ENCODE peak calls at places on chromosomes 7 and 10, in six cellular contexts. B, M, A, I, X and T are unnamed samples.

GRCh38 chr7:78124221-78124620 is 325.6 kb downstream of the PHTF2 start:
- DNase-seq in B (no peak), M (no peak), A (no peak), I (no peak), X (no peak), T (no peak)

GRCh38 chr10:34580643-34581042 is 234.5 kb downstream of the PARD3 start:
- DNase-seq in B (no peak), M (no peak), A (no peak), I (peak; percentile 100), X (no peak), T (no peak)

GRCh38 chr7:17318146-17318545 is 19.7 kb downstream of the AHR start:
- DNase-seq in B (no peak), M (no peak), A (no peak), I (no peak), X (no peak), T (no peak)

GRCh38 chr10:78831457-78831856 is 237.3 kb upstream of the ZMIZ1 start:
- DNase-seq in B (no peak), M (no peak), A (no peak), I (no peak), X (no peak), T (no peak)

GRCh38 chr7:44281811-44282600 is 43.4 kb downstream of the CAMK2B start:
- DNase-seq in B (no peak), M (no peak), A (no peak), I (no peak), X (no peak), T (peak; percentile 62)

GRCh38 chr7:35537067-35538023 is 157.6 kb downstream of the HERPUD2 start:
- DNase-seq in B (peak; percentile 89), M (peak; percentile 53), A (peak; percentile 76), I (peak; percentile 80), X (peak; percentile 72), T (peak; percentile 94)

GRCh38 chr10:58335306-58336005 is 650 bp downstream of the UBE2D1 start:
- DNase-seq in B (peak; percentile 42), M (peak; percentile 27), A (peak; percentile 37), I (peak; percentile 94), X (no peak), T (peak; percentile 49)

GRCh38 chr10:131580076-131580652 is 268.6 kb upstream of the TCERG1L start:
- DNase-seq in B (no peak), M (no peak), A (no peak), I (no peak), X (no peak), T (no peak)

GRCh38 chr7:87628780-87629569 is 777 bp downstream of the RUNDC3B start:
- DNase-seq in B (peak; percentile 59), M (peak; percentile 39), A (peak; percentile 29), I (no peak), X (peak; percentile 1), T (peak; percentile 75)

GRCh38 chr10:107687702-107688101 is 523.2 kb upstream of the SORCS1 start:
- DNase-seq in B (no peak), M (no peak), A (no peak), I (peak; percentile 9), X (no peak), T (no peak)

GRCh38 chr7:140027866-140028265 is 34.9 kb downstream of the PARP12 start:
- DNase-seq in B (no peak), M (no peak), A (no peak), I (no peak), X (no peak), T (no peak)

GRCh38 chr10:35336921-35337741 is 822 bp downstream of the CCNY start:
- DNase-seq in B (peak; percentile 52), M (no peak), A (peak; percentile 48), I (peak; percentile 77), X (peak; percentile 14), T (peak; percentile 67)

GRCh38 chr7:157150825-157151412 is 12.2 kb downstream of the UBE3C start:
- DNase-seq in B (peak; percentile 36), M (no peak), A (peak; percentile 28), I (no peak), X (no peak), T (no peak)

GRCh38 chr10:29191674-29192073 is 97.2 kb upstream of the LYZL1 start:
- DNase-seq in B (no peak), M (no peak), A (no peak), I (peak; percentile 17), X (no peak), T (no peak)

GRCh38 chr7:71308105-71308504 is 176.2 kb downstream of the GALNT17 start:
- DNase-seq in B (peak; percentile 86), M (no peak), A (no peak), I (no peak), X (no peak), T (peak; percentile 85)

GRCh38 chr10:102502029-102502336 is 529 bp downstream of the ACTR1A start:
- DNase-seq in B (peak; percentile 100), M (peak; percentile 100), A (peak; percentile 99), I (peak; percentile 97), X (peak; percentile 96), T (peak; percentile 99)

GRCh38 chr7:153524070-153524601 is 528.1 kb upstream of the DPP6 start:
- DNase-seq in B (peak; percentile 28), M (no peak), A (no peak), I (no peak), X (no peak), T (no peak)

GRCh38 chr10:83373659-83374058 is 765.6 kb upstream of the GHITM start:
- DNase-seq in B (peak; percentile 56), M (no peak), A (no peak), I (no peak), X (no peak), T (no peak)

GRCh38 chr7:101162551-101163280 is 2.7 kb downstream of the VGF start:
- DNase-seq in B (peak; percentile 59), M (no peak), A (no peak), I (peak; percentile 56), X (no peak), T (no peak)

GRCh38 chr7:148182264-148182663 is 408.3 kb upstream of the C7orf33 start:
- DNase-seq in B (no peak), M (no peak), A (no peak), I (no peak), X (no peak), T (no peak)

GRCh38 chr10:109067051-109067450 is 856.3 kb downstream of the XPNPEP1 start:
- DNase-seq in B (no peak), M (no peak), A (no peak), I (no peak), X (no peak), T (no peak)

GRCh38 chr10:77700086-77700485 is 62.5 kb upstream of the KCNMA1 start:
- DNase-seq in B (no peak), M (no peak), A (no peak), I (peak; percentile 97), X (no peak), T (no peak)

GRCh38 chr10:94623572-94623971 is 60.0 kb upstream of the CYP2C18 start:
- DNase-seq in B (no peak), M (no peak), A (no peak), I (no peak), X (no peak), T (no peak)

GRCh38 chr10:116270691-116271592 is 2.1 kb downstream of the GFRA1 start:
- DNase-seq in B (no peak), M (no peak), A (no peak), I (no peak), X (no peak), T (peak; percentile 77)

GRCh38 chr10:12826800-12827372 is 174.6 kb downstream of the CCDC3 start:
- DNase-seq in B (no peak), M (no peak), A (no peak), I (no peak), X (no peak), T (peak; percentile 74)

GRCh38 chr7:71486856-71487628 is 355.1 kb downstream of the GALNT17 start:
- DNase-seq in B (no peak), M (no peak), A (no peak), I (no peak), X (no peak), T (peak; percentile 48)

GRCh38 chr7:28732037-28732869 is 225.9 kb downstream of the TRIL start:
- DNase-seq in B (no peak), M (no peak), A (no peak), I (peak; percentile 46), X (no peak), T (no peak)

GRCh38 chr10:95841711-95842498 is 65.9 kb upstream of the CC2D2B start:
- DNase-seq in B (peak; percentile 71), M (peak; percentile 50), A (no peak), I (peak; percentile 72), X (no peak), T (no peak)

GRCh38 chr7:115009736-115010435 is 88.0 kb downstream of the MDFIC start:
- DNase-seq in B (peak; percentile 50), M (no peak), A (peak; percentile 51), I (no peak), X (no peak), T (peak; percentile 53)

GRCh38 chr7:897771-898376 is 21.5 kb downstream of the GET4 start:
- DNase-seq in B (no peak), M (no peak), A (no peak), I (no peak), X (no peak), T (no peak)

GRCh38 chr10:63434866-63435854 is 30.6 kb downstream of the JMJD1C start:
- DNase-seq in B (no peak), M (no peak), A (no peak), I (peak; percentile 80), X (no peak), T (no peak)
- H3K27ac ChIP-seq in B (no peak overlapping the region), M (no peak overlapping the region), A (no peak overlapping the region), I (peak overlapping the region; percentile 52), X (no peak overlapping the region), T (no peak overlapping the region)

DNA sequence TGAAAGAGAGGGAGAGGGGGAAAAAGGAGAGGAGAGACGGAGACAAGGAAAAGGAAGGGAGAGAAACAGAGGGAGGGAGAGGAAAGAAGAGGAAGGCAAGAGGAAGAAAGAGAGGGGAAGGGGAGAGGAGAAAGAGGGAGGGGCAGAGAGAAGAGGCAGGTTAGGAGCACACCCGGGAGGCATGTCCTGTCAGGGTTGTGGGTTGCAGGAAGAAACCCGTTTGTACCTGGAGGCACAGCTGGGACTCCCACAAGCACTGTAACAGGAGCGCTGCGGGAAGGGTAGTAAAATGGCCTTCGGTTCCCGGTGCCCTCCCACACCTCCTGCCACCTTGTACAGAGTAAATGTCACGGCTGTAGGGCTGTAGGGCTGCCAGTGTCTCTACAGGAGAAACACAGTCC is 24.7 kb downstream of the FGFR2 start:
- DNase-seq in B (no peak), M (no peak), A (no peak), I (no peak), X (no peak), T (no peak)
- H3K4me1 ChIP-seq in B (peaks cover 10% of the 10 kb centered on the region), M (no peaks in the 10 kb centered on the region), A (peaks cover 6% of the 10 kb centered on the region), I (no peaks in the 10 kb centered on the region), X (no peaks in the 10 kb centered on the region), T (no peaks in the 10 kb centered on the region)

GRCh38 chr7:2065516-2065915 is 167.2 kb downstream of the MAD1L1 start:
- DNase-seq in B (no peak), M (no peak), A (no peak), I (no peak), X (no peak), T (no peak)
- H3K27ac ChIP-seq in B (no peak overlapping the region), M (no peak overlapping the region), A (no peak overlapping the region), I (no peak overlapping the region), X (no peak overlapping the region), T (no peak overlapping the region)

GRCh38 chr10:33107953-33108352 is 149.9 kb upstream of the ITGB1 start:
- DNase-seq in B (no peak), M (no peak), A (no peak), I (no peak), X (no peak), T (no peak)
- H3K4me1 ChIP-seq in B (peaks cover 2% of the 10 kb centered on the region), M (no peaks in the 10 kb centered on the region), A (peaks cover 1% of the 10 kb centered on the region), I (no peaks in the 10 kb centered on the region), X (peaks cover 48% of the 10 kb centered on the region), T (no peaks in the 10 kb centered on the region)

GRCh38 chr7:12670759-12671545 is 16.5 kb upstream of the ARL4A start:
- DNase-seq in B (no peak), M (no peak), A (no peak), I (no peak), X (no peak), T (no peak)
- H3K27ac ChIP-seq in B (no peak overlapping the region), M (no peak overlapping the region), A (no peak overlapping the region), I (no peak overlapping the region), X (no peak overlapping the region), T (no peak overlapping the region)